ENCODE peak calls at places on chromosome 13, in six cellular contexts. X is heart right ventricle; B is naive thymus-derived CD8-positive, alpha-beta T cell; I is NCI-H1930; V is stimulated activated CD4-positive, alpha-beta T cell treated with anti-CD3 and anti-CD28 coated beads, Interleukin-4, amount 100 ng/mL, for 1 hour; Y is body of pancreas. J is an unnamed sample.

GRCh38 chr13:43865892-43866291 is 13.6 kb downstream of the CCDC122 start:
- DNase-seq in V (no peak), X (no peak), B (no peak), Y (no peak), I (no peak), J (no peak)

GRCh38 chr13:60146491-60146890 is 17.2 kb downstream of the DIAPH3 start:
- DNase-seq in V (no peak), Y (no peak), B (no peak), X (no peak), I (no peak), J (no peak)

GRCh38 chr13:93231867-93232266 is 5.3 kb downstream of the GPC6 start:
- DNase-seq in I (no peak), X (no peak), Y (no peak), V (no peak), B (no peak), J (no peak)

GRCh38 chr13:37618554-37618953 is 20.0 kb upstream of the POSTN start:
- DNase-seq in V (no peak), Y (no peak), B (no peak), X (no peak), I (no peak), J (no peak)

GRCh38 chr13:98706446-98707110 is 45.9 kb downstream of the SLC15A1 start:
- DNase-seq in Y (no peak), I (no peak), B (no peak), V (no peak), X (no peak), J (no peak)

GRCh38 chr13:77838271-77838670 is 80.4 kb downstream of the EDNRB start:
- DNase-seq in Y (no peak), V (no peak), X (no peak), I (no peak), B (no peak), J (no peak)

GRCh38 chr13:99981115-99982020 is at the start of gene ZIC2:
- DNase-seq in B (no peak), V (no peak), I (peak; percentile 92), X (no peak), Y (no peak), J (no peak)

GRCh38 chr13:75685239-75685697 is 49.1 kb downstream of the LMO7 start:
- DNase-seq in I (peak; percentile 58), Y (no peak), V (no peak), X (no peak), B (no peak), J (no peak)

GRCh38 chr13:33090755-33091454 is 74.7 kb downstream of the KL start:
- DNase-seq in V (no peak), X (no peak), B (no peak), Y (no peak), I (no peak), J (no peak)

GRCh38 chr13:108220042-108220441 is 1.9 kb downstream of the ABHD13 start:
- DNase-seq in X (no peak), B (no peak), I (no peak), Y (peak; percentile 61), V (peak; percentile 4), J (no peak)

GRCh38 chr13:110964229-110965037 is 49.6 kb upstream of the ANKRD10 start:
- DNase-seq in I (no peak), V (no peak), Y (no peak), X (no peak), B (no peak), J (no peak)

GRCh38 chr13:105410602-105411001 is 1124.9 kb downstream of the EFNB2 start:
- DNase-seq in B (no peak), X (peak; percentile 49), Y (peak; percentile 62), V (peak; percentile 23), I (no peak), J (no peak)

GRCh38 chr13:94641432-94641941 is 39.8 kb downstream of the GPR180 start:
- DNase-seq in X (no peak), Y (no peak), V (no peak), I (peak; percentile 63), B (no peak), J (no peak)

GRCh38 chr13:111486331-111486730 is 165.9 kb downstream of the TEX29 start:
- DNase-seq in I (no peak), X (no peak), B (no peak), Y (no peak), V (no peak), J (no peak)

GRCh38 chr13:25281193-25281936 is 5.9 kb downstream of the MTMR6 start:
- DNase-seq in B (peak; percentile 13), Y (no peak), I (no peak), V (no peak), X (no peak), J (peak; percentile 21)

GRCh38 chr13:97549201-97549600 is 115.2 kb downstream of the RAP2A start:
- DNase-seq in B (no peak), V (no peak), X (no peak), I (no peak), Y (no peak), J (no peak)

GRCh38 chr13:59111711-59112110 is 1052.0 kb downstream of the DIAPH3 start:
- DNase-seq in B (no peak), X (no peak), V (no peak), Y (no peak), I (no peak), J (no peak)

GRCh38 chr13:25330541-25330940 is 29.1 kb downstream of the NUP58 start:
- DNase-seq in Y (no peak), V (no peak), X (no peak), I (no peak), B (no peak), J (no peak)

GRCh38 chr13:99066219-99066618 is 88.4 kb upstream of the DOCK9 start:
- DNase-seq in I (no peak), X (no peak), V (no peak), B (no peak), Y (no peak), J (no peak)

GRCh38 chr13:112692586-112692985 is 2.7 kb downstream of the ATP11A start:
- DNase-seq in I (no peak), Y (no peak), X (no peak), V (no peak), B (no peak), J (no peak)

GRCh38 chr13:22121340-22121739 is 450.5 kb downstream of the FGF9 start:
- DNase-seq in I (no peak), V (no peak), B (no peak), X (no peak), Y (no peak), J (no peak)

GRCh38 chr13:50460366-50460765 is 383.1 kb downstream of the DLEU7 start:
- DNase-seq in Y (no peak), B (no peak), X (no peak), I (no peak), V (no peak), J (no peak)

GRCh38 chr13:40402931-40403412 is 263.5 kb downstream of the FOXO1 start:
- DNase-seq in B (no peak), X (no peak), I (no peak), Y (no peak), V (no peak), J (no peak)

GRCh38 chr13:113666951-113667701 is at the start of gene GRK1:
- DNase-seq in I (no peak), Y (peak; percentile 11), B (no peak), V (no peak), X (no peak), J (no peak)

GRCh38 chr13:21109168-21109567 is 47.8 kb upstream of the LATS2 start:
- DNase-seq in B (no peak), V (no peak), I (no peak), Y (no peak), X (no peak), J (no peak)

GRCh38 chr13:73136776-73137175 is 78.0 kb downstream of the KLF5 start:
- DNase-seq in X (no peak), Y (no peak), V (no peak), I (no peak), B (no peak), J (no peak)

J was measured in GF-D8.